ENCODE peak calls at places on chromosomes 1 and 21, in seven cellular contexts. J is tibial nerve, G is A549, N is sigmoid colon, V is K562, L is H1, F is ovary. M is an unnamed sample.
A peak's percentile ranks its signal among the peaks of the same experiment; 100 is the strongest.

GRCh38 chr1:205680073-205680851 is at the start of gene SLC45A3:
- DNase-seq in V (peak; percentile 78), F (peak; percentile 73), J (no peak), N (no peak), L (no peak), G (peak; percentile 69), M (peak; percentile 49)

GRCh38 chr21:36610201-36610600 is 88.7 kb upstream of the SIM2 start:
- DNase-seq in N (no peak), F (no peak), G (no peak), J (no peak), V (no peak), L (no peak), M (no peak)

GRCh38 chr1:221439734-221440436 is 302.0 kb downstream of the DUSP10 start:
- DNase-seq in G (peak; percentile 44), L (no peak), V (no peak), F (no peak), J (no peak), N (no peak), M (no peak)

GRCh38 chr1:1304331-1305299 is 3.1 kb downstream of the ACAP3 start:
- DNase-seq in G (no peak), J (peak; percentile 62), V (peak; percentile 56), N (peak; percentile 96), L (no peak), F (peak; percentile 88), M (peak; percentile 51)

GRCh38 chr1:246761386-246761785 is 37.2 kb downstream of the SCCPDH start:
- DNase-seq in F (no peak), N (no peak), J (no peak), L (no peak), V (no peak), G (no peak), M (no peak)

GRCh38 chr1:64173300-64173940 is 30.0 kb upstream of the UBE2U start:
- DNase-seq in L (no peak), J (no peak), G (no peak), V (no peak), F (no peak), N (no peak), M (no peak)

GRCh38 chr1:225845633-225846259 is 35.8 kb downstream of the EPHX1 start:
- DNase-seq in F (peak; percentile 85), J (peak; percentile 76), V (peak; percentile 78), N (peak; percentile 93), G (peak; percentile 72), L (peak; percentile 82), M (peak; percentile 72)

GRCh38 chr21:45132841-45133573 is 58.6 kb downstream of the ADARB1 start:
- DNase-seq in L (no peak), V (no peak), N (no peak), G (no peak), J (peak; percentile 43), F (no peak), M (no peak)

GRCh38 chr1:8905582-8906191 is 27.2 kb upstream of the ENO1 start:
- DNase-seq in V (no peak), F (no peak), L (no peak), N (no peak), J (no peak), G (no peak), M (no peak)

GRCh38 chr1:86812286-86812685 is 101.6 kb downstream of the SELENOF start:
- DNase-seq in F (no peak), G (no peak), N (no peak), L (no peak), V (no peak), J (no peak), M (no peak)
- TF ChIP-seq EP300 in F (no peak), G (no peak), N (no peak), L (no peak), V (no peak), J (no peak), M (no peak)

GRCh38 chr1:219140308-219140877 is 33.3 kb upstream of the LYPLAL1 start:
- DNase-seq in V (no peak), J (no peak), N (no peak), G (no peak), L (no peak), F (no peak), M (no peak)
- TF ChIP-seq EP300 in V (no peak), J (no peak), N (no peak), G (no peak), L (no peak), F (no peak), M (no peak)

DNA sequence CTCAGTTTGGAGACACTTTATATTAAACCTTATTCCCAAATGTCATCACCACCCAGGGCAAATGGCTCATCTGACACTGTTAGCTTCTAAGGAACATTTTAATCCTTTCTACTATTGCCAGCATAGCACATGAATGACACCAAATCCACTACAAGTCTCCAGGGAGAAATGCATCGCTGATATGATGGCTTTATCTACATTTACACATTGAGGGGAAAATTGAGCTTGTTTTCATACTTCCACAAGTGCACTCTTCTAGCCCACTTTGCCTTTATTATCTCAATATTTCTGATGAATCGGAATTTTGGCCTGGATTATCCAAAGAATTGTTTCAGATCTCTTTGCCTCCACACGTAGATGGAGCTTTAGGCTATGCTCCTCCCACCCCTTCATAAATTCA is 75.4 kb downstream of the RUNX1 start:
- DNase-seq in N (no peak), F (no peak), J (no peak), L (no peak), G (no peak), V (no peak), M (no peak)
- TF ChIP-seq EP300 in N (no peak), F (no peak), J (no peak), L (no peak), G (no peak), V (peak; percentile 19), M (no peak)

DNA sequence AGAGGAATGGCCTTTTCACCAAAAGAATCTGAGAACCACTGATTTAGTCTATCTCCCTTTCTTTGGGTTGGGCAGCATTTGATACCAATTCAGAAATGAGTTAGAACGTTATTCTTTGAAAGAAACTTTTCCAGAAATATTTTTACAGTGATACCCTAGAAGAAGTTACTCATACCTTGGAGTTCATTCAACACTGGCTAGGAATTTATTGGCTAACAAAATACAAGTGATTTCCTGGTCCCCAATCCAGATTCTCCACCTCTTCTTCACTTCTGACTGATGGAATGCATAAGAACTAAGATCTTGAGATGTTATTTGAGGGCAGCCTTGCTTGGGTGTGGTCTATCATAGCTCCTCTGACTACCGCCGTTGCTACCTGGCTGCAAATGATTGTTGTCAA is 9.4 kb downstream of the C1orf162 start:
- DNase-seq in G (no peak), J (no peak), N (no peak), F (no peak), V (no peak), L (no peak), M (no peak)
- TF ChIP-seq EP300 in G (no peak), J (no peak), N (no peak), F (no peak), V (no peak), L (no peak), M (no peak)

M was measured in stomach.